ENCODE peak calls at places on chromosome 12, in nine cellular contexts. G is left cardiac atrium, Y is HuH-7, O is iris pigment epithelial cell, N is T-helper 17 cell, R is astrocyte of the spinal cord, H is activated T-cell treated with anti-CD3 and anti-CD28 coated beads for 4 hours, F is NCI-H524, L is occipital lobe. J is an unnamed sample.

GRCh38 chr12:25236190-25236589 is 14.5 kb downstream of the KRAS start:
- DNase-seq in G (peak), Y (no peak), O (peak), N (no peak), R (peak), H (no peak), F (no peak), L (no peak), J (no peak)

GRCh38 chr12:9969673-9970072 is 1.5 kb upstream of the CLEC12A start:
- DNase-seq in G (no peak), Y (no peak), O (no peak), N (no peak), R (no peak), H (no peak), F (no peak), L (no peak), J (no peak)

GRCh38 chr12:65857875-65858274 is 33.6 kb downstream of the HMGA2 start:
- DNase-seq in G (no peak), Y (no peak), O (no peak), N (no peak), R (no peak), H (no peak), F (no peak), L (no peak), J (no peak)

GRCh38 chr12:2651061-2651965 is 143.5 kb upstream of the FKBP4 start:
- DNase-seq in G (no peak), Y (no peak), O (no peak), N (no peak), R (no peak), H (no peak), F (no peak), L (no peak), J (no peak)

GRCh38 chr12:110661337-110661972 is 27.5 kb downstream of the HVCN1 start:
- DNase-seq in G (no peak), Y (no peak), O (no peak), N (no peak), R (no peak), H (peak), F (no peak), L (no peak), J (no peak)

GRCh38 chr12:107929436-107929835 is 154.9 kb downstream of the ASCL4 start:
- DNase-seq in G (no peak), Y (peak), O (peak), N (no peak), R (peak), H (no peak), F (peak), L (no peak), J (no peak)

GRCh38 chr12:102407776-102408486 is 72.4 kb downstream of the IGF1 start:
- DNase-seq in G (no peak), Y (no peak), O (no peak), N (no peak), R (no peak), H (no peak), F (no peak), L (no peak), J (no peak)

GRCh38 chr12:69097619-69098368 is 141.6 kb upstream of the CPSF6 start:
- DNase-seq in G (no peak), Y (no peak), O (no peak), N (no peak), R (peak), H (no peak), F (no peak), L (no peak), J (no peak)

GRCh38 chr12:99130808-99131538 is 485.9 kb downstream of the APAF1 start:
- DNase-seq in G (no peak), Y (no peak), O (peak), N (no peak), R (peak), H (no peak), F (no peak), L (no peak), J (no peak)

GRCh38 chr12:92721668-92722067 is 18.9 kb downstream of the PLEKHG7 start:
- DNase-seq in G (no peak), Y (no peak), O (no peak), N (no peak), R (no peak), H (no peak), F (no peak), L (no peak), J (no peak)

GRCh38 chr12:11559941-11560340 is 89.5 kb upstream of the ETV6 start:
- DNase-seq in G (no peak), Y (no peak), O (no peak), N (no peak), R (no peak), H (no peak), F (no peak), L (no peak), J (no peak)